ENCODE peak calls at places on chromosome 11, in four cellular contexts. W is K562, N is WTC11, V is GM12878. D is an unnamed sample.
A peak's percentile ranks its signal among the peaks of the same experiment; 100 is the strongest.

GRCh38 chr11:46413755-46414465 is 22.3 kb upstream of the CHRM4 start:
- DNase-seq in V (no peak), W (no peak), N (no peak), D (peak; percentile 76)

GRCh38 chr11:11016123-11016522 is 158.3 kb upstream of the ZBED5 start:
- DNase-seq in N (no peak), V (no peak), W (no peak), D (no peak)

GRCh38 chr11:59560290-59560701 is 49.0 kb downstream of the OR4D9 start:
- DNase-seq in N (peak; percentile 77), W (peak; percentile 48), V (peak; percentile 93), D (peak; percentile 81)

GRCh38 chr11:61963282-61964057 is 4.0 kb downstream of the FTH1 start:
- DNase-seq in V (peak; percentile 53), W (no peak), N (no peak), D (no peak)

GRCh38 chr11:28491431-28491830 is 383.2 kb downstream of the METTL15 start:
- DNase-seq in N (no peak), V (no peak), W (no peak), D (no peak)

GRCh38 chr11:19241260-19242183 is 777 bp upstream of the E2F8 start:
- DNase-seq in V (no peak), W (peak; percentile 81), N (peak; percentile 76), D (no peak)

GRCh38 chr11:1746956-1747752 is 3.2 kb downstream of the IFITM10 start:
- DNase-seq in V (no peak), N (no peak), W (no peak), D (no peak)

GRCh38 chr11:12834630-12835029 is 160.4 kb downstream of the TEAD1 start:
- DNase-seq in W (no peak), V (no peak), N (no peak), D (no peak)

GRCh38 chr11:119041821-119042514 is 11.3 kb upstream of the SLC37A4 start:
- DNase-seq in V (no peak), W (peak; percentile 2), N (no peak), D (no peak)

GRCh38 chr11:37946155-37946766 is 1348.2 kb upstream of the RAG2 start:
- DNase-seq in W (peak; percentile 13), V (peak; percentile 7), N (peak; percentile 24), D (peak; percentile 18)

GRCh38 chr11:107276057-107276456 is 181.6 kb downstream of the CWF19L2 start:
- DNase-seq in W (no peak), N (no peak), V (no peak), D (no peak)

GRCh38 chr11:23540101-23540561 is 679.9 kb upstream of the CCDC179 start:
- DNase-seq in W (peak; percentile 18), V (peak; percentile 5), N (peak; percentile 14), D (peak; percentile 44)

GRCh38 chr11:61077936-61078335 is 24.4 kb upstream of the CD5 start:
- DNase-seq in N (no peak), W (no peak), V (no peak), D (no peak)

GRCh38 chr11:10293423-10294288 is at the start of gene SBF2:
- DNase-seq in N (peak; percentile 83), W (peak; percentile 91), V (no peak), D (peak; percentile 69)

GRCh38 chr11:24239016-24239720 is 257.7 kb upstream of the LUZP2 start:
- DNase-seq in N (no peak), V (no peak), W (no peak), D (no peak)

GRCh38 chr11:96188625-96189006 is 154.4 kb downstream of the MAML2 start:
- DNase-seq in N (no peak), W (no peak), V (peak; percentile 75), D (peak; percentile 14)

GRCh38 chr11:112268406-112268805 is 7.7 kb upstream of the PLET1 start:
- DNase-seq in N (no peak), V (no peak), W (no peak), D (no peak)

GRCh38 chr11:75632962-75633361 is 35.9 kb downstream of the MAP6 start:
- DNase-seq in N (no peak), V (no peak), W (no peak), D (no peak)

GRCh38 chr11:1205121-1205986 is 17.5 kb upstream of the MUC5B start:
- DNase-seq in N (peak; percentile 7), W (no peak), V (no peak), D (no peak)

GRCh38 chr11:20059587-20060021 is 100.7 kb downstream of the DBX1 start:
- DNase-seq in V (no peak), W (no peak), N (no peak), D (no peak)

GRCh38 chr11:10807629-10808552 is 835 bp downstream of the EIF4G2 start:
- DNase-seq in N (peak; percentile 31), W (peak; percentile 50), V (no peak), D (peak; percentile 32)

GRCh38 chr11:112605093-112605666 is 344.5 kb upstream of the PLET1 start:
- DNase-seq in W (no peak), V (no peak), N (no peak), D (no peak)

GRCh38 chr11:86999859-87000753 is 37.6 kb upstream of the TMEM135 start:
- DNase-seq in W (peak; percentile 72), V (no peak), N (no peak), D (peak; percentile 99)

GRCh38 chr11:27239305-27239942 is 123.6 kb downstream of the CCDC34 start:
- DNase-seq in W (no peak), N (no peak), V (no peak), D (no peak)

GRCh38 chr11:113951487-113951886 is 23.4 kb upstream of the HTR3A start:
- DNase-seq in N (no peak), W (no peak), V (no peak), D (no peak)

GRCh38 chr11:75896843-75897419 is 81.9 kb downstream of the UVRAG start:
- DNase-seq in V (no peak), W (peak; percentile 22), N (no peak), D (peak; percentile 35)

GRCh38 chr11:128297111-128297651 is 290.2 kb downstream of the ETS1 start:
- DNase-seq in N (no peak), V (no peak), W (no peak), D (no peak)

GRCh38 chr11:67400942-67401494 is 640 bp downstream of the PPP1CA start:
- DNase-seq in W (no peak), N (no peak), V (no peak), D (no peak)

GRCh38 chr11:67401495-67402191 is at the start of gene PPP1CA:
- DNase-seq in V (no peak), W (peak; percentile 98), N (peak; percentile 88), D (peak; percentile 75)

GRCh38 chr11:67397986-67398660 is 3.5 kb downstream of the PPP1CA start:
- DNase-seq in N (no peak), W (no peak), V (no peak), D (no peak)

GRCh38 chr11:67398661-67399563 is 2.7 kb downstream of the PPP1CA start:
- DNase-seq in W (no peak), N (no peak), V (no peak), D (no peak)

GRCh38 chr11:67400251-67400941 is 1.3 kb downstream of the PPP1CA start:
- DNase-seq in V (no peak), W (no peak), N (no peak), D (no peak)
- TF ChIP-seq ETV6 in V (no peak), W (no peak), N (no peak), D (no peak)

GRCh38 chr11:16080688-16081388 is 275.5 kb downstream of the SOX6 start:
- DNase-seq in W (no peak), V (no peak), N (no peak), D (no peak)

GRCh38 chr11:16086229-16086628 is 270.1 kb downstream of the SOX6 start:
- DNase-seq in N (peak; percentile 15), V (no peak), W (no peak), D (no peak)

GRCh38 chr11:16082532-16083055 is 273.8 kb downstream of the SOX6 start:
- DNase-seq in V (no peak), N (no peak), W (no peak), D (peak; percentile 19)

GRCh38 chr11:16087886-16088285 is 268.5 kb downstream of the SOX6 start:
- DNase-seq in W (no peak), N (no peak), V (no peak), D (no peak)

GRCh38 chr11:16081756-16082531 is 274.4 kb downstream of the SOX6 start:
- DNase-seq in V (no peak), W (no peak), N (no peak), D (no peak)
- TF ChIP-seq CREB1 in V (no peak), W (no peak), N (no peak), D (no peak)

DNA sequence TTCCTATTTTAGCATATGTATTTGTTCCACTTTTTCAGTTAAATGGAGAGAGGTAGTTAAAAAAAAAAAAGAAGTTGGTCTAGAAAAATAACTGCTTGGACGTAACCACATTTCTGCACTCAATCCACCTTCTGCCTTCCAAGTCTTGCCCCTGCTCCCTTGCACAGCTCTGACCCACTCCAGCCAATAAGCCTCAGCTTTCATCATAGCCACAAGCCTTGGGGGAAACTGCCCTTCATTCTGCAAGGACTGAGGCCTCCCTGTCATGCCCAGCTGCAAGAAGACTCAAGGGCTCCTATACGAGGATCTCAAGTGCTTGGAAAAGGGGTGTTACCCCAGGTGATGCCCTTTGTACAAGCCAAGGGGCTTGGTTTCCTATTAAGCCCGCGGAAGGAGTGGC is 36.0 kb upstream of the OAF start:
- DNase-seq in W (no peak), N (no peak), V (no peak), D (no peak)
- TF ChIP-seq ETV6 in W (no peak), N (no peak), V (no peak), D (no peak)

DNA sequence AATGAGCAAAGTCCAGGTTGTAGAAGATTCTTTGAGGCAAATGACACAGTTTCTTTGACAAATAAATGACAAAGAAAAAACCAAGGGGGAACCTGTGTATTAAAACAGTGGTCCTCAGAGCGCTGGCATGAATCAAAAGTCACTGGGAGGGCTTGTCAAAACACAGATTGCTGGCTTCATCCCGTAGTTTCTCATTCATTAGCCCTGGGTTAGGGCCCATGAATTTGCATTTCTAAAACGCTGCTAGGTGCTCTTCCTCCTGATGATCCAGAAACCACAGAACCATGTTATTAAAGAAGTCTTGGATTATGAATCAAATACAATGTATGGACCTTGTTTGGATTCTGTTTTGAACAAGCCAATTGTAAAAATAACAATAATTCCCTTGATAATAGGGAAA is 92.7 kb downstream of the YAP1 start:
- DNase-seq in V (no peak), W (no peak), N (no peak), D (no peak)
- TF ChIP-seq CREB1 in V (no peak), W (no peak), N (no peak), D (no peak)

DNA sequence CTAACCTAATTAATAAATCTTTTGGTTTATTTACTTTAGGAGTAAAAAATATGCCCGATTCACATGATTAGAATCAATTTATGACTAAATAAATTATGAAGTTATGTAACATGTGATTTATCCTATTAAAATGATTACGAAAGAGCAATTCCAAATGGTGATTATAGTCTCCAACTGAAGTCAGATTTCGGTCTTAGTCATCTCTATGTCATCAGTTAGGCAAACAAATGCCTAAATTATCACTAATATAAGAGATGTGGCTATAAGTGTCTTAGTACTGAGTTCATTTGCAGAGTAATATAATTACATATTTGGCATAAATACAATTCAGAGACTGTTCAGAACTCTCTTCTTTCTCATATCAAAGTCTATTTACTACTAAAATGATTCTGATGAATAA is 286.9 kb upstream of the CCDC90B start:
- DNase-seq in V (no peak), N (no peak), W (no peak), D (no peak)
- TF ChIP-seq ETV6 in V (no peak), N (no peak), W (no peak), D (no peak)

GRCh38 chr11:99841885-99842284 is 821.1 kb downstream of the CNTN5 start:
- DNase-seq in W (no peak), N (no peak), V (no peak), D (no peak)
- TF ChIP-seq CREB1 in W (no peak), N (no peak), V (no peak), D (no peak)

GRCh38 chr11:35419713-35420333 is 465 bp upstream of the SLC1A2 start:
- DNase-seq in W (no peak), N (peak; percentile 15), V (no peak), D (no peak)
- TF ChIP-seq ETV6 in W (no peak), N (no peak), V (no peak), D (no peak)